ENCODE peak calls at places on chromosomes 16 and 17, in eight cellular contexts. B is WTC11; J is stimulated activated CD8-positive, alpha-beta memory T cell treated with anti-CD3 and anti-CD28 coated beads, Interleukin-4, amount 100 ng/mL, for 24 hours; L is posterior cingulate gyrus; W is AG20443; G is NCI-H1048; Z is endothelial cell of umbilical vein; A is non-pigmented ciliary epithelial cell. Q is an unnamed sample.

GRCh38 chr17:37698132-37698615 is 46.7 kb downstream of the HNF1B start:
- DNase-seq in G (no peak), Z (no peak), B (no peak), W (peak), J (no peak), A (peak), L (no peak), Q (no peak)

GRCh38 chr17:44197980-44198720 is 1.5 kb downstream of the ATXN7L3 start:
- DNase-seq in J (no peak), B (no peak), G (no peak), W (peak), A (no peak), L (no peak), Z (peak), Q (no peak)

GRCh38 chr16:57829969-57830360 is 27.7 kb upstream of the KIFC3 start:
- DNase-seq in L (no peak), B (no peak), Z (no peak), W (no peak), G (no peak), A (no peak), J (no peak), Q (no peak)

GRCh38 chr17:11264183-11264871 is 23.3 kb downstream of the SHISA6 start:
- DNase-seq in J (no peak), G (no peak), Z (no peak), B (no peak), L (no peak), W (no peak), A (no peak), Q (no peak)

GRCh38 chr17:60720763-60721531 is 43.3 kb downstream of the BCAS3 start:
- DNase-seq in L (no peak), G (peak), B (peak), J (no peak), W (peak), Z (peak), A (peak), Q (no peak)

GRCh38 chr16:70805787-70806186 is 4.8 kb upstream of the VAC14 start:
- DNase-seq in Z (peak), B (no peak), G (no peak), J (no peak), L (no peak), W (peak), A (peak), Q (no peak)

GRCh38 chr17:62627904-62628603 is 584 bp downstream of the MRC2 start:
- DNase-seq in W (peak), Z (peak), A (no peak), L (no peak), B (no peak), J (peak), G (no peak), Q (peak)

GRCh38 chr17:43645765-43646481 is 15.8 kb downstream of the MEOX1 start:
- DNase-seq in Z (peak), A (no peak), G (no peak), L (peak), W (peak), B (peak), J (no peak), Q (no peak)

GRCh38 chr16:53357955-53358354 is 76.3 kb upstream of the RBL2 start:
- DNase-seq in J (no peak), Z (no peak), A (no peak), B (no peak), W (no peak), L (no peak), G (no peak), Q (no peak)

GRCh38 chr16:17412221-17412620 is 58.5 kb downstream of the XYLT1 start:
- DNase-seq in G (no peak), W (peak), J (no peak), A (no peak), Z (no peak), L (no peak), B (no peak), Q (no peak)

GRCh38 chr16:27920391-27920891 is 143.1 kb downstream of the GSG1L start:
- DNase-seq in B (peak), Z (no peak), L (peak), G (no peak), J (no peak), A (no peak), W (no peak), Q (no peak)

GRCh38 chr16:66649167-66649566 is 44.7 kb downstream of the CMTM3 start:
- DNase-seq in J (no peak), L (no peak), B (no peak), Z (no peak), G (no peak), A (no peak), W (no peak), Q (no peak)

GRCh38 chr17:77697480-77698400 is 260.8 kb upstream of the TNRC6C start:
- DNase-seq in L (peak), B (no peak), J (no peak), Z (no peak), G (no peak), W (no peak), A (no peak), Q (peak)